ENCODE peak calls at places on chromosomes 13 and 19, in five cellular contexts. One of them, this sample, is unnamed.

GRCh38 chr13:45340422-45341033 is 455 bp downstream of the TPT1 start:
- DNase-seq in mucosa of descending colon: peak
- DNase-seq in hepatocyte: peak
- DNase-seq in tibial artery: peak
- DNase-seq in kidney: peak
- DNase-seq in this sample: peak

GRCh38 chr13:110270507-110270906 is 36.5 kb downstream of the COL4A1 start:
- DNase-seq in mucosa of descending colon: no peak
- DNase-seq in hepatocyte: no peak
- DNase-seq in tibial artery: no peak
- DNase-seq in kidney: no peak
- DNase-seq in this sample: no peak

GRCh38 chr13:95391325-95391724 is 90.1 kb upstream of the ABCC4 start:
- DNase-seq in mucosa of descending colon: no peak
- DNase-seq in hepatocyte: no peak
- DNase-seq in tibial artery: no peak
- DNase-seq in kidney: no peak
- DNase-seq in this sample: no peak

GRCh38 chr19:1933245-1933644 is 7.7 kb upstream of the CSNK1G2 start:
- DNase-seq in mucosa of descending colon: no peak
- DNase-seq in hepatocyte: no peak
- DNase-seq in tibial artery: no peak
- DNase-seq in kidney: no peak
- DNase-seq in this sample: no peak

GRCh38 chr19:47494211-47494547 is 10.2 kb upstream of the KPTN start:
- DNase-seq in mucosa of descending colon: peak
- DNase-seq in hepatocyte: no peak
- DNase-seq in tibial artery: no peak
- DNase-seq in kidney: no peak
- DNase-seq in this sample: no peak

GRCh38 chr13:45068036-45069001 is 52.0 kb upstream of the GTF2F2 start:
- DNase-seq in mucosa of descending colon: no peak
- DNase-seq in hepatocyte: no peak
- DNase-seq in tibial artery: no peak
- DNase-seq in kidney: no peak
- DNase-seq in this sample: no peak

GRCh38 chr13:44132710-44133109 is 240.9 kb upstream of the SERP2 start:
- DNase-seq in mucosa of descending colon: no peak
- DNase-seq in hepatocyte: no peak
- DNase-seq in tibial artery: peak
- DNase-seq in kidney: peak
- DNase-seq in this sample: no peak

GRCh38 chr19:21202865-21203494 is 61.1 kb downstream of the ZNF431 start:
- DNase-seq in mucosa of descending colon: no peak
- DNase-seq in hepatocyte: peak
- DNase-seq in tibial artery: no peak
- DNase-seq in kidney: no peak
- DNase-seq in this sample: no peak

GRCh38 chr13:25922373-25922772 is 129.4 kb downstream of the SHISA2 start:
- DNase-seq in mucosa of descending colon: no peak
- DNase-seq in hepatocyte: no peak
- DNase-seq in tibial artery: no peak
- DNase-seq in kidney: no peak
- DNase-seq in this sample: no peak

GRCh38 chr13:60164490-60164889 is 762 bp upstream of the DIAPH3 start:
- DNase-seq in mucosa of descending colon: no peak
- DNase-seq in hepatocyte: no peak
- DNase-seq in tibial artery: no peak
- DNase-seq in kidney: no peak
- DNase-seq in this sample: no peak

GRCh38 chr19:48510421-48511268 is 990 bp downstream of the LMTK3 start:
- DNase-seq in mucosa of descending colon: peak
- DNase-seq in hepatocyte: peak
- DNase-seq in tibial artery: no peak
- DNase-seq in kidney: peak
- DNase-seq in this sample: peak

GRCh38 chr19:48872884-48873475 is 759 bp downstream of the PPP1R15A start:
- DNase-seq in mucosa of descending colon: peak
- DNase-seq in hepatocyte: peak
- DNase-seq in tibial artery: peak
- DNase-seq in kidney: peak
- DNase-seq in this sample: peak

GRCh38 chr13:52405369-52405766 is 604 bp downstream of the THSD1 start:
- DNase-seq in mucosa of descending colon: no peak
- DNase-seq in hepatocyte: no peak
- DNase-seq in tibial artery: no peak
- DNase-seq in kidney: no peak
- DNase-seq in this sample: no peak

GRCh38 chr13:110448230-110448629 is 113.3 kb downstream of the RAB20 start:
- DNase-seq in mucosa of descending colon: no peak
- DNase-seq in hepatocyte: no peak
- DNase-seq in tibial artery: peak
- DNase-seq in kidney: peak
- DNase-seq in this sample: no peak

GRCh38 chr13:49218493-49219051 is 1.6 kb upstream of the MLNR start:
- DNase-seq in mucosa of descending colon: no peak
- DNase-seq in hepatocyte: no peak
- DNase-seq in tibial artery: no peak
- DNase-seq in kidney: no peak
- DNase-seq in this sample: no peak
- H3K4me3 ChIP-seq in mucosa of descending colon: no peak
- H3K4me3 ChIP-seq in hepatocyte: no peak
- H3K4me3 ChIP-seq in tibial artery: no peak
- H3K4me3 ChIP-seq in kidney: no peak
- H3K4me3 ChIP-seq in this sample: no peak

DNA sequence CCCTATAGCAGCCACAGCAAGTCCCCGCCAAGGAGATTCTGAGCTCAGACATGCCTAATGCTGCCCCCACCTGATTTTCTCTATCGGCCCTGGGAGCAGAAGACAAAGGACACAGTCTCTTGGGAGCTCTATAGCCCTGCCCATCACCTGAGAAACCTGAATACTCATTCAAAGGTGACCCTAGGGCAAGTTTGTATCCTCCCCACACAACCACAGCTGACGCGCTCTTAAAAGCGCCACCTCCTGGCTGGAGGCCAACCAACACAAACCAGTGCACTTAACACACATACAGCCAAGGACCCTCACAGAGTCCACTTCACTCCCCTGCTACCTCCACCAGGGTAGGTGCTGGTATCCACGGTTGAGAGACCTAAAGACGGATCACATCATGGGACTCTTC is 8.8 kb upstream of the IGFL4 start:
- DNase-seq in mucosa of descending colon: no peak
- DNase-seq in hepatocyte: no peak
- DNase-seq in tibial artery: no peak
- DNase-seq in kidney: no peak
- DNase-seq in this sample: no peak
- TF ChIP-seq CTCF in mucosa of descending colon: no peak
- TF ChIP-seq CTCF in hepatocyte: no peak
- TF ChIP-seq CTCF in tibial artery: no peak
- TF ChIP-seq CTCF in kidney: no peak
- TF ChIP-seq CTCF in this sample: no peak

GRCh38 chr19:33064778-33065550 is at the start of gene RHPN2:
- DNase-seq in mucosa of descending colon: peak
- DNase-seq in hepatocyte: peak
- DNase-seq in tibial artery: no peak
- DNase-seq in kidney: peak
- DNase-seq in this sample: no peak

GRCh38 chr19:33060586-33060985 is 4.1 kb downstream of the RHPN2 start:
- DNase-seq in mucosa of descending colon: no peak
- DNase-seq in hepatocyte: no peak
- DNase-seq in tibial artery: no peak
- DNase-seq in kidney: no peak
- DNase-seq in this sample: no peak

GRCh38 chr19:33064117-33064777 is 441 bp downstream of the RHPN2 start:
- DNase-seq in mucosa of descending colon: peak
- DNase-seq in hepatocyte: peak
- DNase-seq in tibial artery: no peak
- DNase-seq in kidney: peak
- DNase-seq in this sample: no peak

GRCh38 chr19:33063356-33064116 is 1.2 kb downstream of the RHPN2 start:
- DNase-seq in mucosa of descending colon: peak
- DNase-seq in hepatocyte: peak
- DNase-seq in tibial artery: no peak
- DNase-seq in kidney: no peak
- DNase-seq in this sample: no peak

GRCh38 chr19:33062902-33063301 is 1.8 kb downstream of the RHPN2 start:
- DNase-seq in mucosa of descending colon: no peak
- DNase-seq in hepatocyte: no peak
- DNase-seq in tibial artery: no peak
- DNase-seq in kidney: no peak
- DNase-seq in this sample: no peak
- H3K4me3 ChIP-seq in mucosa of descending colon: no peak
- H3K4me3 ChIP-seq in hepatocyte: peak
- H3K4me3 ChIP-seq in tibial artery: no peak
- H3K4me3 ChIP-seq in kidney: peak
- H3K4me3 ChIP-seq in this sample: no peak

GRCh38 chr19:43594081-43594697 is 1.7 kb downstream of the IRGQ start:
- DNase-seq in mucosa of descending colon: no peak
- DNase-seq in hepatocyte: no peak
- DNase-seq in tibial artery: no peak
- DNase-seq in kidney: no peak
- DNase-seq in this sample: no peak

GRCh38 chr19:43596842-43597461 is 557 bp downstream of the ZNF576 start:
- DNase-seq in mucosa of descending colon: no peak
- DNase-seq in hepatocyte: no peak
- DNase-seq in tibial artery: no peak
- DNase-seq in kidney: no peak
- DNase-seq in this sample: no peak

GRCh38 chr19:43595605-43595998 is 332 bp downstream of the IRGQ start:
- DNase-seq in mucosa of descending colon: peak
- DNase-seq in hepatocyte: no peak
- DNase-seq in tibial artery: no peak
- DNase-seq in kidney: no peak
- DNase-seq in this sample: no peak

GRCh38 chr19:43594710-43595604 is 977 bp downstream of the IRGQ start:
- DNase-seq in mucosa of descending colon: peak
- DNase-seq in hepatocyte: peak
- DNase-seq in tibial artery: no peak
- DNase-seq in kidney: peak
- DNase-seq in this sample: no peak

DNA sequence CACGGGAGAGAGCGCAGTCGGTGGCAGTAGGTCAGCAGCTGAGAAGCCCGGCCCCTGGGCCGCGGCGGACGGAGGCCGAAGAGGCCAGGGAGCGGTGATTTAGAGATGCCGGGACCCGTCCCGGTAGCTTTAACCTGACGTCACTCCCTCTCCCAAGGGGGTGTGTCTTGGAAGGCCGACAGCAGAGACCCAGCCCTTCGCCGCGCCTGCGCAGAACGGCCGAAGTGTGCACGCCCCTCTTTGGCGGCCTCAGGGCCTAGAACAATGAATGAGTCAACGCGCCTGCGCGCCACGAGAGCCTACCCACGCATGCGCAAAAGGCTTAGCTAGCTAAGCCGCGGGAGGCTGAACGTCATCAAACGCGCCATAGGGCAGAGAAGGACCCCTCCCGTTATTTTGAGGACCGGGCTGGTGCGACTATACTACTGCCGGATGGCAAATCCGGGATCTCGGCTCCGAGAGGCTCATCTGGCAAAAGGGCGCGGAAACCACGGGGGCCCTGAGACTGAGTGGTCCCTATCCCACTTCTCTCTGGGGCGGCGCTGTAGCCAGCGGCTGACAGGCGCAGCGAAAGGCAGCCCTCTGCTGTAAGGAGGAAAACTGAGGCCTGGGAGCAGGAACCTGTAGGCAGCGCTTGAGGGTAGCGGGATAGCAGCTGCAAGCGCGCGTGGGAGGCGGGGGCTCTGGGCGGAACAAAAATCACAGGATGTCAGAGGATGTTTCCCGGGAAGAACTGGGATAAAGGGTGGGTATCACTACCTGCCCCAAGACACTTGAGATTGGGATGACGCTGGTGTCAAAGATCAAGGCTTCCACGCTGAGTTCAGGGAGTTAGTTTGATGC is at the start of the genes IRGQ and ZNF576:
- DNase-seq in mucosa of descending colon: peak
- DNase-seq in hepatocyte: peak
- DNase-seq in tibial artery: peak
- DNase-seq in kidney: peak
- DNase-seq in this sample: peak
- TF ChIP-seq CTCF in mucosa of descending colon: peak
- TF ChIP-seq CTCF in hepatocyte: peak
- TF ChIP-seq CTCF in tibial artery: peak
- TF ChIP-seq CTCF in kidney: no peak
- TF ChIP-seq CTCF in this sample: peak

GRCh38 chr19:12055784-12056183 is 3.0 kb upstream of the ZNF878 start:
- DNase-seq in mucosa of descending colon: no peak
- DNase-seq in hepatocyte: no peak
- DNase-seq in tibial artery: no peak
- DNase-seq in kidney: no peak
- DNase-seq in this sample: no peak
- H3K4me3 ChIP-seq in mucosa of descending colon: no peak
- H3K4me3 ChIP-seq in hepatocyte: no peak
- H3K4me3 ChIP-seq in tibial artery: no peak
- H3K4me3 ChIP-seq in kidney: no peak
- H3K4me3 ChIP-seq in this sample: no peak

DNA sequence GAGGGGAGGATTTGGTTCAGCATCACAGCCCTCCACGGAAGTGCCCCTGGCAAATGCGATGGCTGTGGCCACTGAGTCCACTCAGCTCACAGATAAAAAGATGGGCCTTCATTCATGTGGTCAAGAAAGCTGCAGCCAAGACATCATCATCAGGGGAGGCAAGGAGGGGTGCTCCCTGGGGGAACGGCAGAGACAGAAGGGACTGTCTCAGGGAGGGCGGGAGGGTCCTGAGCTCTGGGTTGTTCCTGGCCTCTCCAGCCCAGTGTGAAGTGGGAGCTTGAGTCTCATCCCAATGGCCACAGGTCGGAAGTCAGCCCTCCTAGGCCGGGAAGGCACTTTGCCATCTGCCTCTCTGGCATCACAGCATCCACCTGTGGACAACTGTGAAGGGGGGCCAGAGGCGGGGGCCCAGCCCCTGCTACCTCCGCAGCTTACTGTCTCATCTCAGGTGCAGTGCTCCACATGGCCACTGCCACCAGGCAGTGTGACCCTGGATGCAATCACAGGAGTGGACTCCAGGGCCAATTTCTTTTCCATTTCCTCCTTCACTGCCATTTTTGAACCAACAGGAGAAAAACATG is 137.8 kb upstream of the SOX1 start:
- DNase-seq in mucosa of descending colon: no peak
- DNase-seq in hepatocyte: no peak
- DNase-seq in tibial artery: peak
- DNase-seq in kidney: no peak
- DNase-seq in this sample: no peak
- TF ChIP-seq CTCF in mucosa of descending colon: no peak
- TF ChIP-seq CTCF in hepatocyte: no peak
- TF ChIP-seq CTCF in tibial artery: no peak
- TF ChIP-seq CTCF in kidney: no peak
- TF ChIP-seq CTCF in this sample: no peak

DNA sequence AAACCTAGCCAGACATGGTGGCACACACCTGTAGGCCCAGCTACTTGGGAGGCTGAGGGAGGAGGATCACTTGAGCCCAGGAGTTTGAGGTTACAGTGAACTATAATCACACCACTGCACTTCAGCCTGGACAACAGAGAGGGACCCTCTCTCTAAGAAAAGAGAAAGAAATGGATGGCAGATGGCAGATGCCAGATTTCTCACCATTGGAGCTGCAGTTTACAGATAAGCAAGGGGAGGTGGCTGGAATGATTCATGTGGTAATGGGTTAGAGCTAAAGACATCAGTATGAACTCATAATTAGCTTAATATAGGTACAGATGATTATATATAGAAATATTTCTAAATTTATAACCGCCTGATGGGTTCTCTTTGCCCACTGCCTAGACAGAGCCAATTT is 80.1 kb upstream of the IPO5 start:
- DNase-seq in mucosa of descending colon: no peak
- DNase-seq in hepatocyte: no peak
- DNase-seq in tibial artery: no peak
- DNase-seq in kidney: no peak
- DNase-seq in this sample: no peak
- H3K4me3 ChIP-seq in mucosa of descending colon: no peak
- H3K4me3 ChIP-seq in hepatocyte: no peak
- H3K4me3 ChIP-seq in tibial artery: no peak
- H3K4me3 ChIP-seq in kidney: no peak
- H3K4me3 ChIP-seq in this sample: no peak